ENCODE peak calls at places on chromosomes 11 and 22, in ten cellular contexts. F, D, X, M, C, A, G, B, Y and S are unnamed samples.
A peak's percentile ranks its signal among the peaks of the same experiment; 100 is the strongest.

GRCh38 chr11:77198440-77198849 is 70.4 kb downstream of the MYO7A start:
- DNase-seq in X (peak; percentile 14), C (peak; percentile 39), A (peak; percentile 53), Y (no peak), F (no peak), B (no peak), M (peak; percentile 62), G (peak; percentile 10), D (no peak), S (no peak)

GRCh38 chr11:85821636-85822035 is 10.7 kb upstream of the SYTL2 start:
- DNase-seq in B (no peak), C (no peak), G (no peak), F (no peak), X (no peak), A (no peak), D (peak; percentile 54), Y (peak; percentile 57), M (no peak), S (peak; percentile 64)

GRCh38 chr11:2806351-2807058 is 79.1 kb downstream of the CDKN1C start:
- DNase-seq in M (peak; percentile 35), Y (peak; percentile 25), B (no peak), F (no peak), G (no peak), A (peak; percentile 63), X (peak; percentile 10), C (peak; percentile 54), D (no peak), S (no peak)

GRCh38 chr11:33072465-33072864 is 33.1 kb downstream of the TCP11L1 start:
- DNase-seq in C (no peak), X (no peak), D (no peak), A (no peak), B (no peak), G (no peak), Y (no peak), M (no peak), F (no peak), S (no peak)

GRCh38 chr11:125267548-125267947 is 103.0 kb downstream of the PKNOX2 start:
- DNase-seq in M (no peak), Y (no peak), A (no peak), D (no peak), X (no peak), G (no peak), F (no peak), B (no peak), C (no peak), S (no peak)

GRCh38 chr11:33533668-33534067 is 167.0 kb downstream of the C11orf91 start:
- DNase-seq in Y (no peak), B (no peak), C (no peak), A (no peak), M (no peak), G (peak; percentile 72), D (no peak), F (no peak), X (no peak), S (no peak)

GRCh38 chr22:40469181-40469580 is 98.8 kb downstream of the SGSM3 start:
- DNase-seq in A (no peak), D (no peak), Y (no peak), X (no peak), M (no peak), G (no peak), F (no peak), C (no peak), B (no peak), S (no peak)

GRCh38 chr11:95512682-95513081 is 276.9 kb downstream of the FAM76B start:
- DNase-seq in A (no peak), D (peak; percentile 77), Y (no peak), B (peak; percentile 49), X (peak; percentile 89), M (no peak), G (peak; percentile 91), C (peak; percentile 80), F (peak; percentile 65), S (peak; percentile 96)

GRCh38 chr11:69040581-69041260 is 8.0 kb upstream of the TPCN2 start:
- DNase-seq in C (no peak), X (no peak), G (peak; percentile 74), D (no peak), M (no peak), B (no peak), F (peak; percentile 96), A (no peak), Y (no peak), S (no peak)

GRCh38 chr22:47367993-47368945 is 605.8 kb downstream of the TBC1D22A start:
- DNase-seq in F (no peak), M (no peak), A (no peak), B (no peak), Y (peak; percentile 20), C (no peak), G (no peak), D (no peak), X (no peak), S (no peak)

GRCh38 chr22:36540867-36541642 is 12.1 kb upstream of the EIF3D start:
- DNase-seq in G (no peak), B (no peak), Y (no peak), X (no peak), D (no peak), A (no peak), M (no peak), C (no peak), F (peak; percentile 22), S (no peak)

GRCh38 chr11:94297967-94298576 is 6.3 kb upstream of the IZUMO1R start:
- DNase-seq in X (no peak), Y (no peak), M (no peak), C (no peak), B (no peak), G (no peak), F (no peak), A (no peak), D (no peak), S (no peak)

GRCh38 chr22:17782621-17783020 is 8.4 kb upstream of the BID start:
- DNase-seq in F (no peak), M (no peak), Y (no peak), A (no peak), X (no peak), D (no peak), G (no peak), C (no peak), B (no peak), S (no peak)

GRCh38 chr11:62439785-62440602 is 21.2 kb downstream of the SCGB1A1 start:
- DNase-seq in G (peak; percentile 71), C (peak; percentile 86), D (no peak), F (no peak), X (no peak), M (no peak), B (peak; percentile 78), A (no peak), Y (no peak), S (no peak)
- H3K4me3 ChIP-seq in G (no peak overlapping the region), C (peak overlapping the region; percentile 34), D (no peak overlapping the region), F (no peak overlapping the region), X (no peak overlapping the region), M (no peak overlapping the region), B (no peak overlapping the region), A (no peak overlapping the region), Y (no peak overlapping the region), S (no peak overlapping the region)

GRCh38 chr11:72072348-72072747 is 8.0 kb downstream of the NUMA1 start:
- DNase-seq in Y (no peak), B (no peak), X (peak; percentile 48), M (peak; percentile 21), C (no peak), G (peak; percentile 78), A (no peak), F (peak; percentile 41), D (peak; percentile 43), S (peak; percentile 32)

GRCh38 chr11:72078477-72078876 is 1.9 kb downstream of the NUMA1 start:
- DNase-seq in A (no peak), X (no peak), Y (no peak), B (no peak), C (no peak), F (no peak), D (no peak), M (no peak), G (no peak), S (no peak)

GRCh38 chr11:72075756-72076155 is 4.6 kb downstream of the NUMA1 start:
- DNase-seq in Y (no peak), D (no peak), X (no peak), M (no peak), C (no peak), G (no peak), A (no peak), B (no peak), F (no peak), S (no peak)

GRCh38 chr11:72070486-72070885 is 9.9 kb downstream of the NUMA1 start:
- DNase-seq in B (no peak), F (no peak), C (no peak), A (no peak), X (no peak), D (no peak), G (no peak), M (no peak), Y (no peak), S (no peak)

GRCh38 chr11:72075109-72075508 is 5.2 kb downstream of the NUMA1 start:
- DNase-seq in D (no peak), C (no peak), A (no peak), X (no peak), F (no peak), B (no peak), Y (no peak), G (peak; percentile 32), M (peak; percentile 26), S (no peak)
- TF ChIP-seq CTCF in D (no peak), C (no peak), A (no peak), X (no peak), F (peak; percentile 7), B (no peak), Y (no peak), G (peak; percentile 19), M (peak; percentile 19), S (no peak)

GRCh38 chr22:49935561-49935960 is 17.1 kb downstream of the CRELD2 start:
- DNase-seq in D (no peak), M (no peak), C (no peak), A (no peak), G (peak; percentile 74), Y (no peak), B (no peak), X (peak; percentile 70), F (no peak), S (no peak)
- H3K4me3 ChIP-seq in D (peak overlapping the region; percentile 40), M (peak overlapping the region; percentile 42), C (peak overlapping the region; percentile 63), A (peak overlapping the region; percentile 63), G (peak overlapping the region; percentile 16), Y (peak overlapping the region; percentile 54), B (no peak overlapping the region), X (peak overlapping the region; percentile 59), F (no peak overlapping the region), S (no peak overlapping the region)

GRCh38 chr11:66725646-66726045 is 3.4 kb downstream of the SPTBN2 start:
- DNase-seq in D (no peak), A (no peak), F (no peak), X (no peak), C (no peak), M (peak; percentile 69), Y (no peak), B (no peak), G (peak; percentile 26), S (no peak)

GRCh38 chr11:66725114-66725513 is 3.9 kb downstream of the SPTBN2 start:
- DNase-seq in B (no peak), M (no peak), C (no peak), D (no peak), G (no peak), Y (no peak), F (no peak), X (no peak), A (no peak), S (no peak)

GRCh38 chr11:66722745-66723651 is 6.0 kb downstream of the SPTBN2 start:
- DNase-seq in X (peak; percentile 45), A (no peak), C (no peak), F (no peak), B (no peak), M (no peak), Y (no peak), G (no peak), D (no peak), S (no peak)

GRCh38 chr11:66721939-66722338 is 7.1 kb downstream of the SPTBN2 start:
- DNase-seq in A (peak; percentile 22), D (no peak), G (no peak), B (no peak), X (no peak), M (no peak), Y (no peak), C (no peak), F (no peak), S (no peak)

GRCh38 chr11:66723693-66724092 is 5.3 kb downstream of the SPTBN2 start:
- DNase-seq in F (no peak), B (no peak), D (no peak), A (no peak), X (no peak), G (no peak), M (no peak), C (peak; percentile 19), Y (no peak), S (no peak)
- TF ChIP-seq CTCF in F (no peak), B (no peak), D (no peak), A (no peak), X (no peak), G (no peak), M (no peak), C (no peak), Y (no peak), S (no peak)